ENCODE peak calls at places on chromosomes 2 and 18, in four cellular contexts. One of them, this sample, is unnamed.

GRCh38 chr18:49754866-49755265 is 58.5 kb downstream of the ACAA2 start:
- DNase-seq in heart left ventricle: no peak
- DNase-seq in cardiac fibroblast: peak
- DNase-seq in M059J: peak
- DNase-seq in this sample: no peak

GRCh38 chr18:57154389-57154788 is 7.5 kb downstream of the BOD1L2 start:
- DNase-seq in heart left ventricle: no peak
- DNase-seq in cardiac fibroblast: no peak
- DNase-seq in M059J: no peak
- DNase-seq in this sample: no peak

GRCh38 chr2:11342561-11343343 is 1.7 kb downstream of the ROCK2 start:
- DNase-seq in heart left ventricle: no peak
- DNase-seq in cardiac fibroblast: peak
- DNase-seq in M059J: peak
- DNase-seq in this sample: no peak

GRCh38 chr2:63888490-63889402 is 47.0 kb downstream of the UGP2 start:
- DNase-seq in heart left ventricle: peak
- DNase-seq in cardiac fibroblast: peak
- DNase-seq in M059J: peak
- DNase-seq in this sample: no peak

GRCh38 chr2:147030966-147031760 is 813.7 kb upstream of the ACVR2A start:
- DNase-seq in heart left ventricle: no peak
- DNase-seq in cardiac fibroblast: peak
- DNase-seq in M059J: peak
- DNase-seq in this sample: no peak

GRCh38 chr2:176002684-176003225 is 688 bp upstream of the LNPK start:
- DNase-seq in heart left ventricle: peak
- DNase-seq in cardiac fibroblast: peak
- DNase-seq in M059J: peak
- DNase-seq in this sample: no peak

GRCh38 chr18:34697891-34698290 is 12.2 kb upstream of the DTNA start:
- DNase-seq in heart left ventricle: no peak
- DNase-seq in cardiac fibroblast: peak
- DNase-seq in M059J: peak
- DNase-seq in this sample: no peak

GRCh38 chr18:57698571-57699276 is 77.1 kb upstream of the NARS1 start:
- DNase-seq in heart left ventricle: no peak
- DNase-seq in cardiac fibroblast: peak
- DNase-seq in M059J: peak
- DNase-seq in this sample: no peak

GRCh38 chr2:196500686-196501431 is 138.7 kb upstream of the CCDC150 start:
- DNase-seq in heart left ventricle: no peak
- DNase-seq in cardiac fibroblast: peak
- DNase-seq in M059J: peak
- DNase-seq in this sample: no peak

GRCh38 chr18:2413352-2413751 is 158.0 kb downstream of the METTL4 start:
- DNase-seq in heart left ventricle: no peak
- DNase-seq in cardiac fibroblast: no peak
- DNase-seq in M059J: no peak
- DNase-seq in this sample: no peak

GRCh38 chr2:98782570-98782969 is 51.6 kb upstream of the MGAT4A start:
- DNase-seq in heart left ventricle: no peak
- DNase-seq in cardiac fibroblast: no peak
- DNase-seq in M059J: no peak
- DNase-seq in this sample: no peak

GRCh38 chr2:174972924-174973323 is 32.3 kb downstream of the CHN1 start:
- DNase-seq in heart left ventricle: no peak
- DNase-seq in cardiac fibroblast: peak
- DNase-seq in M059J: peak
- DNase-seq in this sample: no peak

GRCh38 chr18:3593381-3593903 is 143.5 kb downstream of the TGIF1 start:
- DNase-seq in heart left ventricle: no peak
- DNase-seq in cardiac fibroblast: peak
- DNase-seq in M059J: peak
- DNase-seq in this sample: no peak

GRCh38 chr2:105794926-105795574 is 50.3 kb downstream of the NCK2 start:
- DNase-seq in heart left ventricle: no peak
- DNase-seq in cardiac fibroblast: no peak
- DNase-seq in M059J: no peak
- DNase-seq in this sample: no peak

GRCh38 chr2:53880756-53881155 is 21.0 kb upstream of the GPR75 start:
- DNase-seq in heart left ventricle: no peak
- DNase-seq in cardiac fibroblast: peak
- DNase-seq in M059J: peak
- DNase-seq in this sample: no peak

GRCh38 chr2:212242739-212243138 is 295.9 kb downstream of the ERBB4 start:
- DNase-seq in heart left ventricle: no peak
- DNase-seq in cardiac fibroblast: no peak
- DNase-seq in M059J: no peak
- DNase-seq in this sample: no peak